ENCODE peak calls at places on chromosomes 4 and X, in nine cellular contexts. A, Q, I, B, X, Z, R, V and N are unnamed samples.

GRCh38 chrX:15475486-15475885 is 17.6 kb downstream of the PIR start:
- DNase-seq in A (no peak), Q (no peak), I (no peak), B (no peak), X (no peak), Z (no peak), R (no peak), V (no peak), N (no peak)

GRCh38 chrX:16144420-16144819 is 21.1 kb downstream of the GRPR start:
- DNase-seq in A (no peak), Q (peak; percentile 54), I (no peak), B (no peak), X (no peak), Z (no peak), R (no peak), V (no peak), N (no peak)

GRCh38 chr4:109998867-109999303 is 86.2 kb downstream of the EGF start:
- DNase-seq in A (no peak), Q (peak; percentile 76), I (no peak), B (peak; percentile 77), X (peak; percentile 71), Z (peak; percentile 44), R (no peak), V (no peak), N (peak; percentile 26)

GRCh38 chrX:50579955-50580354 is 109.3 kb upstream of the DGKK start:
- DNase-seq in A (peak; percentile 49), Q (peak; percentile 64), I (no peak), B (peak; percentile 78), X (peak; percentile 69), Z (peak; percentile 53), R (no peak), V (no peak), N (peak; percentile 33)

GRCh38 chr4:185238750-185239149 is 29.4 kb downstream of the SNX25 start:
- DNase-seq in A (no peak), Q (no peak), I (no peak), B (no peak), X (no peak), Z (no peak), R (no peak), V (no peak), N (no peak)

GRCh38 chr4:4356106-4357041 is 30.5 kb upstream of the NSG1 start:
- DNase-seq in A (no peak), Q (peak; percentile 39), I (no peak), B (no peak), X (peak; percentile 92), Z (no peak), R (no peak), V (no peak), N (no peak)

GRCh38 chr4:122963222-122963621 is 40.8 kb upstream of the NUDT6 start:
- DNase-seq in A (no peak), Q (peak; percentile 16), I (no peak), B (no peak), X (peak; percentile 21), Z (peak; percentile 89), R (no peak), V (no peak), N (no peak)

GRCh38 chr4:140188975-140189374 is 35.0 kb upstream of the MAML3 start:
- DNase-seq in A (peak; percentile 41), Q (peak; percentile 96), I (peak; percentile 53), B (no peak), X (peak; percentile 96), Z (peak; percentile 38), R (no peak), V (peak; percentile 37), N (no peak)

GRCh38 chr4:36224969-36225903 is 19.1 kb downstream of the ARAP2 start:
- DNase-seq in A (no peak), Q (no peak), I (no peak), B (no peak), X (no peak), Z (no peak), R (no peak), V (no peak), N (no peak)

GRCh38 chr4:7450775-7451433 is 16.2 kb upstream of the PSAPL1 start:
- DNase-seq in A (no peak), Q (no peak), I (no peak), B (no peak), X (no peak), Z (no peak), R (no peak), V (no peak), N (no peak)
- TF ChIP-seq CTCF in A (no peak), Q (no peak), I (no peak), B (no peak), X (no peak), Z (no peak), R (no peak), V (no peak), N (no peak)

GRCh38 chr4:128549636-128550035 is 259.9 kb upstream of the JADE1 start:
- DNase-seq in A (no peak), Q (no peak), I (no peak), B (no peak), X (no peak), Z (no peak), R (no peak), V (no peak), N (no peak)

GRCh38 chr4:128550060-128550459 is 259.4 kb upstream of the JADE1 start:
- DNase-seq in A (no peak), Q (no peak), I (no peak), B (no peak), X (no peak), Z (no peak), R (no peak), V (no peak), N (no peak)

GRCh38 chr4:128556756-128557155 is 252.7 kb upstream of the JADE1 start:
- DNase-seq in A (no peak), Q (no peak), I (no peak), B (no peak), X (no peak), Z (no peak), R (no peak), V (no peak), N (no peak)

GRCh38 chr4:128551280-128551679 is 258.2 kb upstream of the JADE1 start:
- DNase-seq in A (no peak), Q (no peak), I (no peak), B (no peak), X (no peak), Z (no peak), R (no peak), V (no peak), N (no peak)

GRCh38 chr4:128553665-128554515 is 255.6 kb upstream of the JADE1 start:
- DNase-seq in A (no peak), Q (no peak), I (no peak), B (no peak), X (no peak), Z (no peak), R (no peak), V (no peak), N (no peak)
- H3K4me3 ChIP-seq in A (no peak overlapping the region), Q (peak overlapping the region; percentile 74), I (peak overlapping the region; percentile 82), B (no peak overlapping the region), X (no peak overlapping the region), Z (peak overlapping the region; percentile 60), R (peak overlapping the region; percentile 67), V (peak overlapping the region; percentile 37), N (peak overlapping the region; percentile 81)

DNA sequence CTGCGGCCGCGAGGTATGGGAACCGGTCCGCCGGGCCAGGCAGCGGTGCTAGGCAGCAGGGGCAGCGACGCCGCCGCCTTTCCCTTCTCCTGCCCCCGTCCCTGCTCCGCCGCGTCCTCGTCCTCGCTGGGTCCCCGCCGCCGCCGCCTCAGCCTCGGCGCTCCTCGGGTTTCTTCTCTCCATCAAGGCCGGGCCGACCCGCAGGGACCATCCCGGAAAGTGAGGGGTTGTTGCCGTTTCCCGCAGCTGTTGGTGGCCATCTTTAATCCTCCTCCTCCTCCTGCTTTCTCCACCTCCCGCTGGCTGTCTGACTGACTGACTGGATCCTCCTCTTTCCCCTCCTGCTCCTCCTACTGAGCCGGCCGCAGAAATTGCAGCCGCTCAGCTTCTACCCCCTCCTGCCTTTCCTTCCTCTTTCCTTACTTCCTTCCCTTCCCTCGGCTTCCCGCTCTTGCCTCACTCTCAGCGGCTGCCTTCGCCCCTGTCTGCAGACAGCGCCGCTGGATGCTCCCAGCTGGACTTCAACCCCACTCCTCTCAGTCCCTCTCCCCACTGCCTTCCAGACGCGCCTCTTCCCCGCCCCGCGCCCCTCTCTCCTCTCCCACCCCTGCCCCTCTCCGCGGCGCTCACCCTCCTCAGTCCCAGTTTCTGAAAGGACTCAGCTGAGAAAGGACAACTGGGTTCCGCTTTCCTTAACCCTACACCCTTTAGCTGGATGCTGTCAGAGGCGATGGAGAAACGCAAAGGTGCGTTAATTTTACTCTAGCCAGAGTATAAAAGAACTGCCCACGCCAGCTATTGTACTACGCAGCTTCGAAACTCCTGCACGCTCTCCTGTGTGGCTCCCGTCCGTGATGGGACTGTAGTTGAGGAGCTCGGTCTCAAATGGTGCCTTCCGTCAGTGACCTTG is at the start of gene WDFY3:
- DNase-seq in A (peak; percentile 81), Q (peak; percentile 89), I (peak; percentile 90), B (peak; percentile 92), X (peak; percentile 95), Z (peak; percentile 89), R (peak; percentile 78), V (peak; percentile 93), N (peak; percentile 90)
- TF ChIP-seq CTCF in A (peak; percentile 7), Q (no peak), I (no peak), B (no peak), X (peak; percentile 21), Z (no peak), R (peak; percentile 45), V (no peak), N (no peak)

GRCh38 chr4:1218892-1219552 is 29.9 kb downstream of the CTBP1 start:
- DNase-seq in A (no peak), Q (no peak), I (no peak), B (no peak), X (no peak), Z (no peak), R (no peak), V (no peak), N (no peak)
- H3K4me3 ChIP-seq in A (no peak overlapping the region), Q (no peak overlapping the region), I (no peak overlapping the region), B (no peak overlapping the region), X (no peak overlapping the region), Z (no peak overlapping the region), R (no peak overlapping the region), V (no peak overlapping the region), N (no peak overlapping the region)

GRCh38 chr4:158065176-158065575 is 107.6 kb downstream of the GASK1B start:
- DNase-seq in A (no peak), Q (no peak), I (no peak), B (no peak), X (no peak), Z (peak; percentile 2), R (no peak), V (no peak), N (no peak)
- TF ChIP-seq CTCF in A (no peak), Q (no peak), I (no peak), B (peak; percentile 19), X (no peak), Z (peak; percentile 30), R (no peak), V (no peak), N (peak; percentile 25)

GRCh38 chrX:136781180-136781797 is 557 bp upstream of the ARHGEF6 start:
- DNase-seq in A (no peak), Q (peak; percentile 6), I (peak; percentile 53), B (no peak), X (peak; percentile 26), Z (no peak), R (no peak), V (no peak), N (no peak)
- H3K4me3 ChIP-seq in A (no peak overlapping the region), Q (no peak overlapping the region), I (peak overlapping the region; percentile 63), B (no peak overlapping the region), X (no peak overlapping the region), Z (no peak overlapping the region), R (peak overlapping the region; percentile 49), V (no peak overlapping the region), N (no peak overlapping the region)